ENCODE peak calls at places on chromosomes 1 and 21, in nine cellular contexts. V, Q, M, W, I, G, T, P and D are unnamed samples.

GRCh38 chr21:32203877-32204480 is 74.9 kb downstream of the MIS18A start:
- DNase-seq in W (no peak), T (no peak), Q (no peak), G (no peak), M (no peak), P (no peak), I (no peak), V (no peak), D (no peak)

GRCh38 chr1:33369764-33370163 is 48.9 kb upstream of the A3GALT2 start:
- DNase-seq in W (no peak), Q (no peak), V (no peak), I (no peak), M (no peak), G (no peak), T (no peak), P (no peak), D (no peak)

GRCh38 chr1:39087109-39087834 is 61.1 kb downstream of the NDUFS5 start:
- DNase-seq in T (peak; percentile 53), M (no peak), W (no peak), Q (no peak), I (no peak), V (no peak), P (no peak), G (no peak), D (no peak)

GRCh38 chr1:68191717-68192116 is 40.6 kb downstream of the WLS start:
- DNase-seq in G (no peak), M (no peak), T (no peak), V (no peak), Q (no peak), P (no peak), W (no peak), I (no peak), D (no peak)

GRCh38 chr1:70140343-70140742 is 65.0 kb downstream of the LRRC40 start:
- DNase-seq in P (no peak), V (no peak), T (no peak), I (no peak), M (no peak), Q (no peak), G (no peak), W (no peak), D (no peak)

GRCh38 chr1:59997479-59997878 is 70.9 kb upstream of the CYP2J2 start:
- DNase-seq in V (peak; percentile 81), M (no peak), P (no peak), I (no peak), G (no peak), W (no peak), T (no peak), Q (no peak), D (no peak)

GRCh38 chr1:190658907-190659306 is 181.2 kb upstream of the BRINP3 start:
- DNase-seq in P (no peak), I (no peak), T (no peak), V (no peak), G (no peak), W (no peak), M (no peak), Q (no peak), D (no peak)

GRCh38 chr1:63634471-63634870 is 41.3 kb downstream of the PGM1 start:
- DNase-seq in Q (no peak), P (no peak), I (no peak), W (no peak), G (no peak), T (no peak), M (no peak), V (no peak), D (no peak)

GRCh38 chr1:247857069-247857985 is at the start of gene TRIM58:
- DNase-seq in W (peak; percentile 66), Q (no peak), G (no peak), V (peak; percentile 67), P (no peak), M (peak; percentile 51), T (no peak), I (no peak), D (no peak)

GRCh38 chr1:234987415-234988159 is 141.1 kb downstream of the TOMM20 start:
- DNase-seq in W (no peak), P (no peak), I (peak; percentile 70), V (peak; percentile 85), T (no peak), Q (peak; percentile 74), G (peak; percentile 67), M (peak; percentile 60), D (no peak)

GRCh38 chr21:26836546-26836945 is 8.7 kb downstream of the ADAMTS1 start:
- DNase-seq in P (no peak), I (no peak), T (no peak), W (no peak), M (no peak), Q (no peak), V (no peak), G (no peak), D (no peak)

GRCh38 chr1:37875833-37876232 is 16.4 kb upstream of the MTF1 start:
- DNase-seq in V (peak; percentile 21), P (no peak), I (no peak), Q (no peak), W (no peak), T (no peak), M (no peak), G (no peak), D (no peak)
- TF ChIP-seq CTCF in V (peak; percentile 19), P (peak; percentile 10), I (no peak), Q (no peak), W (no peak), T (no peak), M (no peak), G (no peak), D (peak; percentile 18)

GRCh38 chr1:156646738-156647211 is 4.9 kb downstream of the BCAN start:
- DNase-seq in P (no peak), G (no peak), M (no peak), I (no peak), T (no peak), Q (no peak), V (peak; percentile 60), W (no peak), D (no peak)

GRCh38 chr1:156645666-156646065 is 3.7 kb downstream of the BCAN start:
- DNase-seq in Q (no peak), I (no peak), P (no peak), V (no peak), W (no peak), M (no peak), G (no peak), T (no peak), D (no peak)

GRCh38 chr1:156648951-156649350 is 7.0 kb downstream of the BCAN start:
- DNase-seq in Q (no peak), I (no peak), M (no peak), G (no peak), W (no peak), P (no peak), T (no peak), V (no peak), D (no peak)

GRCh38 chr1:156648496-156648895 is 6.6 kb downstream of the BCAN start:
- DNase-seq in M (no peak), I (no peak), V (no peak), Q (no peak), W (no peak), P (no peak), G (no peak), T (no peak), D (no peak)

GRCh38 chr1:156647351-156647750 is 5.4 kb downstream of the BCAN start:
- DNase-seq in W (no peak), Q (no peak), P (no peak), M (no peak), G (no peak), T (no peak), I (no peak), V (no peak), D (no peak)
- H3K27me3 ChIP-seq in W (peaks cover 65% of the 10 kb centered on the region), Q (no peaks in the 10 kb centered on the region), P (peaks cover 8% of the 10 kb centered on the region), M (peaks cover 75% of the 10 kb centered on the region), G (peaks cover 40% of the 10 kb centered on the region), T (no peaks in the 10 kb centered on the region), I (no peaks in the 10 kb centered on the region), V (peaks cover 95% of the 10 kb centered on the region), D (peaks cover 78% of the 10 kb centered on the region)

GRCh38 chr1:23553206-23553895 is 6.0 kb downstream of the ID3 start:
- DNase-seq in I (no peak), V (no peak), T (no peak), Q (no peak), W (no peak), M (no peak), P (no peak), G (no peak), D (no peak)

GRCh38 chr1:23555225-23555801 is 4.0 kb downstream of the ID3 start:
- DNase-seq in G (no peak), W (no peak), T (no peak), P (no peak), V (peak; percentile 64), I (peak; percentile 35), Q (no peak), M (no peak), D (no peak)

GRCh38 chr1:23553896-23554480 is 5.3 kb downstream of the ID3 start:
- DNase-seq in V (peak; percentile 37), Q (no peak), I (no peak), T (no peak), P (no peak), W (no peak), M (no peak), G (no peak), D (no peak)

GRCh38 chr1:23555949-23556640 is 3.2 kb downstream of the ID3 start:
- DNase-seq in I (peak; percentile 60), T (no peak), G (no peak), V (peak; percentile 97), M (no peak), P (no peak), W (no peak), Q (no peak), D (no peak)

DNA sequence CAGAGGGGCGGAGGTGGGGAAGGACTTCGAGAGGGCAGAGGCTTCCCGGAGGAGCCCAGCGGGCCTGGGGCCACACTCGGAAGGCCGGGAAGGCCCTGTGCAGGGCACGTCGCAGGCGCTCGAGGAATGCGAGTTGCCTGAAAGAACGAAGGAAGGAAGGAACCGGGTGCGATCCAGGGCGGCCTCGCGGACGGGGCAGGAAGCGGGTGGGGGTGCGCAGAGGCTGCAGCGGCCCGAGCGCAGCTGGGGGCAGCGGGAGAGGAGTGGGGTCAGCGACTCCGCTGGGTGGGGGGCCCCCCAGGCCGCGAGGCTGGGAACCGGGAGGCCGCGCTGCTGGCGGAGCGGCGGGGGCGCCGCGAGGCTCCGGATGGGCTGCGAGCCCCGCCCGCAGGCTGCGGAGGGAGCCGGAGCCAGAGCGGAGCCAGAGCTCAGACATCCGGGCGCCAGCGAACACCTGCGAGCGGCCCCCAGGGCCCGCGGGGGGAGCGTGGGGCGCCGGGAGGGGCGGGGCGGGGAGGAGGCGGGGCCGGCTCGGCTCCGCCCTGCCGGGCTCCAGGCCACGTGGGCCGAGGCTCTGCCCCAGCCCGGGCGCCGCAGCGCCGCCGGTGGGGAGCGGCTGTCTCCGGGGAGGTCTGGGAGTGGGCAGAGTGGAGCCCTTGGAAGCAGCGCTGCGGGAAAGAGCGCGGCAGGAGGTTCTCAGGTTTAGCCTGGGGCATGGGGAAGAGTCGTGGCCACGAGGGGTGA is 4.6 kb downstream of the ID3 start:
- DNase-seq in V (peak; percentile 91), I (peak; percentile 87), P (no peak), W (peak; percentile 93), Q (peak; percentile 69), M (peak; percentile 85), G (peak; percentile 86), T (peak; percentile 83), D (no peak)
- TF ChIP-seq CTCF in V (peak; percentile 20), I (peak; percentile 27), P (no peak), W (no peak), Q (peak; percentile 33), M (peak; percentile 36), G (no peak), T (peak; percentile 64), D (peak; percentile 33)

DNA sequence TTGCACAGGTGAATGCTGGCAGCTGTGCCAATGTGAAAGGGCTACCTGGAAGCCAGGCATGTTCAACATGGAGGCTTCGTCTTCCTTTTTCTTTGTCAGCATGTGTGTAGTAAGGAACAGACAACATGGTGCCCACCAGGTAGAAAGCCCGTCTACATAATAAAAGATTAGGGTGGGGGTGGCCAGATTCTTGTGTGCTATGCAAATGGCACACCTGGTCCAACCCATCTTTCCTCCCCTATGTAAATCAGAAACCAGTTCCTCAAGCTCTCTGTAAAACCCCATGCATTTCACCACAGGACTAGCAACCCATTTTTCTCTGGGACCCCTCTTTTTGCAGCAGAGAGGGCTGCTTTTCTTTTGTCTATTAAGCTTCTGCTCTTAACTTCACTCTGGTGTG is 72.3 kb upstream of the ZP4 start:
- DNase-seq in M (no peak), W (no peak), P (no peak), G (no peak), Q (no peak), I (no peak), V (peak; percentile 42), T (no peak), D (no peak)
- H3K27me3 ChIP-seq in M (no peaks in the 10 kb centered on the region), W (no peaks in the 10 kb centered on the region), P (no peaks in the 10 kb centered on the region), G (no peaks in the 10 kb centered on the region), Q (no peaks in the 10 kb centered on the region), I (no peaks in the 10 kb centered on the region), V (no peaks in the 10 kb centered on the region), T (no peaks in the 10 kb centered on the region), D (no peaks in the 10 kb centered on the region)